ENCODE peak calls at places on chromosomes 4 and X, in ten cellular contexts. Q is HFF-Myc, N is MM.1S, P is prostate gland, C is neural progenitor cell, G is keratinocyte, X is AG10803, Y is GM12865, W is epithelial cell of esophagus, R is astrocyte of the spinal cord. T is an unnamed sample.

GRCh38 chr4:98557497-98557896 is 100.9 kb downstream of the TSPAN5 start:
- DNase-seq in Q (no peak), N (no peak), P (no peak), C (no peak), G (no peak), X (peak), Y (no peak), W (peak), R (peak), T (no peak)

GRCh38 chr4:41160856-41161255 is 53.5 kb downstream of the APBB2 start:
- DNase-seq in Q (no peak), N (no peak), P (no peak), C (no peak), G (no peak), X (peak), Y (no peak), W (peak), R (no peak), T (no peak)

GRCh38 chr4:23775694-23776093 is 114.2 kb downstream of the PPARGC1A start:
- DNase-seq in Q (no peak), N (peak), P (peak), C (no peak), G (no peak), X (no peak), Y (no peak), W (peak), R (no peak), T (no peak)

GRCh38 chr4:41129936-41130440 is 84.4 kb downstream of the APBB2 start:
- DNase-seq in Q (no peak), N (no peak), P (no peak), C (no peak), G (no peak), X (no peak), Y (no peak), W (no peak), R (no peak), T (no peak)

GRCh38 chrX:51742586-51742985 is 656 bp upstream of the GSPT2 start:
- DNase-seq in Q (no peak), N (no peak), P (no peak), C (peak), G (no peak), X (no peak), Y (no peak), W (no peak), R (no peak), T (no peak)

GRCh38 chr4:103067841-103068547 is 8.6 kb downstream of the SLC9B2 start:
- DNase-seq in Q (no peak), N (no peak), P (no peak), C (no peak), G (no peak), X (no peak), Y (no peak), W (peak), R (no peak), T (no peak)

GRCh38 chrX:39899876-39900787 is 197.6 kb downstream of the BCOR start:
- DNase-seq in Q (no peak), N (no peak), P (no peak), C (no peak), G (no peak), X (peak), Y (no peak), W (peak), R (no peak), T (no peak)

GRCh38 chr4:142844782-142845181 is 1.3 kb downstream of the INPP4B start:
- DNase-seq in Q (no peak), N (no peak), P (no peak), C (no peak), G (no peak), X (no peak), Y (no peak), W (no peak), R (no peak), T (no peak)

GRCh38 chr4:41538887-41539498 is 1.0 kb downstream of the LIMCH1 start:
- DNase-seq in Q (no peak), N (no peak), P (peak), C (no peak), G (no peak), X (no peak), Y (no peak), W (peak), R (no peak), T (no peak)

GRCh38 chr4:128335541-128335940 is 47.9 kb upstream of the PGRMC2 start:
- DNase-seq in Q (no peak), N (no peak), P (no peak), C (no peak), G (no peak), X (peak), Y (no peak), W (peak), R (no peak), T (no peak)

GRCh38 chrX:22748093-22748999 is 251.4 kb upstream of the DDX53 start:
- DNase-seq in Q (peak), N (peak), P (peak), C (peak), G (no peak), X (peak), Y (peak), W (peak), R (peak), T (no peak)

GRCh38 chrX:129360175-129360574 is 163.1 kb downstream of the SMARCA1 start:
- DNase-seq in Q (peak), N (peak), P (peak), C (peak), G (peak), X (peak), Y (peak), W (peak), R (peak), T (no peak)

GRCh38 chr4:6926681-6927478 is 17.3 kb downstream of the TBC1D14 start:
- DNase-seq in Q (no peak), N (no peak), P (peak), C (no peak), G (no peak), X (no peak), Y (no peak), W (no peak), R (no peak), T (no peak)

GRCh38 chrX:115344885-115345653 is 55.6 kb downstream of the LUZP4 start:
- DNase-seq in Q (peak), N (peak), P (peak), C (peak), G (peak), X (peak), Y (no peak), W (peak), R (peak), T (peak)

GRCh38 chrX:78377186-78377585 is 49.8 kb upstream of the CYSLTR1 start:
- DNase-seq in Q (no peak), N (no peak), P (no peak), C (no peak), G (no peak), X (no peak), Y (no peak), W (no peak), R (no peak), T (no peak)

GRCh38 chr4:7722716-7723115 is 216.9 kb downstream of the AFAP1 start:
- DNase-seq in Q (no peak), N (no peak), P (no peak), C (no peak), G (no peak), X (peak), Y (no peak), W (no peak), R (no peak), T (no peak)

GRCh38 chr4:186757696-186758330 is 34.2 kb upstream of the FAT1 start:
- DNase-seq in Q (peak), N (no peak), P (no peak), C (no peak), G (no peak), X (peak), Y (no peak), W (no peak), R (no peak), T (no peak)

GRCh38 chr4:94528792-94529451 is 77.2 kb downstream of the PDLIM5 start:
- DNase-seq in Q (no peak), N (no peak), P (no peak), C (no peak), G (no peak), X (no peak), Y (no peak), W (no peak), R (no peak), T (no peak)

GRCh38 chr4:2083116-2083825 is 24.1 kb downstream of the NAT8L start:
- DNase-seq in Q (no peak), N (no peak), P (no peak), C (no peak), G (no peak), X (no peak), Y (no peak), W (no peak), R (no peak), T (no peak)

GRCh38 chr4:167290684-167291083 is 56.4 kb upstream of the SPOCK3 start:
- DNase-seq in Q (no peak), N (peak), P (no peak), C (peak), G (no peak), X (no peak), Y (peak), W (peak), R (peak), T (no peak)

GRCh38 chr4:155526452-155527169 is 140.0 kb upstream of the GUCY1A1 start:
- DNase-seq in Q (no peak), N (no peak), P (no peak), C (no peak), G (no peak), X (peak), Y (no peak), W (no peak), R (no peak), T (no peak)

GRCh38 chr4:14280567-14280966 is 653.0 kb upstream of the BOD1L1 start:
- DNase-seq in Q (no peak), N (no peak), P (no peak), C (no peak), G (no peak), X (no peak), Y (no peak), W (no peak), R (no peak), T (no peak)

GRCh38 chrX:136694491-136695087 is 46.6 kb downstream of the CD40LG start:
- DNase-seq in Q (peak), N (peak), P (no peak), C (peak), G (no peak), X (peak), Y (peak), W (peak), R (peak), T (no peak)

GRCh38 chrX:126552313-126553022 is at the start of gene DCAF12L1:
- DNase-seq in Q (no peak), N (no peak), P (no peak), C (peak), G (no peak), X (no peak), Y (no peak), W (no peak), R (no peak), T (no peak)

GRCh38 chrX:154542723-154543424 is 3.8 kb downstream of the G6PD start:
- DNase-seq in Q (no peak), N (no peak), P (no peak), C (no peak), G (no peak), X (no peak), Y (no peak), W (no peak), R (no peak), T (no peak)

DNA sequence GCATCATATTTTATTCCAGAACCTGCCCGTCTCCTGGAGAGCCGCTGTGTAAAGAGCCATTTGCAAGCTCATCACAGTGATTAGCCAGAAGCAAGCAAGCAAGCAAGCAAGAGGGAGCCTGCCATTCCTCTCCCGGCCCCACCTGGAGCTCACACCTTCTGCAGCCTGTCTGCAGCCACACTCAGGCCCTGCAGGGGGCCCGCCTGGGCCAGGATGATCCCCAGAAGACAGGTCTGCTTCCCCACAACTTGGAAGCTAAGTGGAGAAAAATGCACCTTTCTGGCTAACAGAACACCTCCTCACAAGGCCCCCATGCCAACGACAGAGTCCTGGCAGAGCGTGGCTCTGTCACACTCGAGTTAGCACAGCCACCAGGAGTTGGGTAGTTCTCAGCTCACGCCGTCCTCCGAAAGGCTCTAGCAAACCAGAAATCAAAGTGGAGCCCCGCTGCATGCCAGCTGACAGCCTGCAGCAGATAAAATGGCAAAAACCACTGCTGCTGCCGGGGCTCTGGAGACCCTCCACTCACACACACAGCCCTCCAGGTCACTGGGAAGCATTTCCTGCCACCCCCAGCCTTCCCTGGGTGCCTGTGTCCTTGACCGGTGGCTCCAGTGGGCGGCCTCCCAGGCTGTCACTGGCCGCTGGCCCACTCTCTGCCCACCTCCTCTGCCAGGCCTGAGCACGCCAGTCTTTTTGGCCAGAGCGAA is 54.9 kb downstream of the DCTD start:
- DNase-seq in Q (no peak), N (no peak), P (no peak), C (peak), G (no peak), X (no peak), Y (no peak), W (peak), R (no peak), T (no peak)
- TF ChIP-seq CTCF in Q (no peak), N (no peak), P (no peak), C (peak), G (peak), X (no peak), Y (peak), W (peak), R (no peak), T (no peak)

GRCh38 chr4:88531549-88531948 is 8.0 kb upstream of the PYURF start:
- DNase-seq in Q (no peak), N (no peak), P (no peak), C (no peak), G (no peak), X (peak), Y (no peak), W (no peak), R (peak), T (no peak)
- H3K4me3 ChIP-seq in Q (no peak), N (no peak), P (no peak), C (no peak), G (peak), X (no peak), Y (no peak), W (no peak), R (no peak), T (no peak)

GRCh38 chr4:39346856-39347519 is 19.2 kb downstream of the RFC1 start:
- DNase-seq in Q (no peak), N (no peak), P (no peak), C (peak), G (no peak), X (no peak), Y (no peak), W (no peak), R (no peak), T (no peak)
- TF ChIP-seq CTCF in Q (no peak), N (no peak), P (no peak), C (no peak), G (no peak), X (no peak), Y (no peak), W (no peak), R (no peak), T (no peak)

GRCh38 chr4:172393220-172393619 is 580.0 kb downstream of the GALNTL6 start:
- DNase-seq in Q (no peak), N (peak), P (no peak), C (no peak), G (no peak), X (no peak), Y (no peak), W (no peak), R (no peak), T (no peak)
- H3K4me3 ChIP-seq in Q (no peak), N (no peak), P (no peak), C (no peak), G (no peak), X (no peak), Y (no peak), W (no peak), R (no peak), T (no peak)

DNA sequence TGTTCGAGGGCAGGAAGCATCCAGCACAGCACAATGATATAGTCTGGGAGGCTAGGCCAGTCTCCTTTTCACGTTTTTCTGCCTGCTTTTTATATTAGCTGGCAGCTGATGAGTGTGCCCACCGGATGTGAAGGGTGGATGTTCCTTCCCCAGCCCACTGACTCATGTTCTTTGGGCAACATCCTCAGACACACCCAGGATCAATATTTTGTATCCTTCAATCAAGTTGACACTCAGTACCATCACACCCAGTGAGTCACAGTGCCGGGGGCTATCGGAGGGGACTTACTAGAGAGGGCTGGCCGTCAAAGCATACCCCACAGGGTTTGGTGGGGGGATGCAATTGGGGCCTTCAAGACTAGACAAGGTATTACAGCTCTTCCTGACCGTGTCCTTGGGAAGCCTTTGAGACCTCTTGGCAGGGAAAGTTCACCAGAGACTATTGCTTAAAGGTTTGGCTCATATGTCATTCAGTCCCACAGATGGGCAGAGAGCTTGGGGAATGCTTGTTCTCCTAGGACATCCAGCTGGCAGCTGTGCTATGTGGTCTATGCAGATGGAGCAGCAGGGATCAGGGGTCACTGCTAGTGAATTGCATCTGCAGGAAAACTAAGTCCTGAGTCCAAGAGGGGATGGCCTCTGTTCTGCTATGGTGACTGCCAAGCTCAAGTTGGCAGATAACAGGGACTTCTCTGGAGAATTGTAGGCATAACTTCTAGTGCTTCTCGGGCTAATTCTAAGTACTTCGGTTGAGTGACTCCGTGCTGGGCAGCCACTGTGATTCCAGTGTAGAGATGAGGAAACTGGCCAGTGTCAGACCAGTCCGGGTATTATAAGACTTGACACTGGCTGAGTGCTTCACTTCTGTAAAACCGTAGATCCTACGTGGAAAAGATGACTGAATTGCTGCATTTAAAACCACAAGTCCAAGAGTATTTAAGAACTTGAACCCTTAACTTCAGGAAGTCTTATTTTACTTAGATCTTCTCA is 12.9 kb upstream of the WDR1 start:
- DNase-seq in Q (no peak), N (no peak), P (no peak), C (no peak), G (peak), X (peak), Y (no peak), W (peak), R (no peak), T (no peak)
- TF ChIP-seq CTCF in Q (no peak), N (no peak), P (no peak), C (no peak), G (no peak), X (no peak), Y (no peak), W (no peak), R (no peak), T (no peak)

DNA sequence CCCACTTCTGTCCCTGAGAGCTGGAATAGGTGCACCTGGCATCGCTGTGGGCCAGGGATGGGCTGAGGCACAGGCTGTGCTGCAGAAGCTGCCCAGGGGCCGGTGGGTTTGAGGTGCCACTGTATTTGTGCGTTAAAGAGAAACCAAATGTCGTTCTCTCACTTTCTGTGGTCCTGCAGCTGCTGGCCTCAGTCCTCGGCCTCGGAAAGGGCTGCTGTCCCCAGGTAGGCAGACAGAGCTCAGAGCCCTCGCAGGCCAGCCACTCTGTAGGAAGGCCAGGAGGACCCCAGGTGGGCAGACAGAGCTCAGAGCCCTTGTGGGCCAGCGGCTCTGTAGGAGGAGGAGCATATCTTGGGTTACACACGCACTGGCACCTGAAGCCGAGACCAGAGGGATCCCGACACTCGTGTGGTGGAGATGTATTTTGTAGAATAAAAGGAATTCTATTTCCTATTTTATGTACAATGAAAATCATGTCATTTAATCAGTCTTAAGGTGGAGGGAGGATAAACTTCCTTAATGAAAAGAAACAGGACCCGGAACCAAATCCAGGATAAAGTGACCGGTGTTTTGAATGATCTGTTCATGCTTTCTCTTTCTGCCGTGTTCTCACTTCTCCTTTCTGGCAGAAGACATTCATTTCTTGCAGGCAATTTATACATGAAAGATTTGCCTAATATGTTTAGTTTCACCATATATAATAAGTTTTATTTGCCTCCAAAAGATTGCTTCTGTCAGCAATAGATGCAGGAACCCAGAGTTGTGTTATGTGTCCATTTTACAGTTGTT is 54.4 kb upstream of the HGFAC start:
- DNase-seq in Q (no peak), N (no peak), P (no peak), C (no peak), G (no peak), X (no peak), Y (peak), W (peak), R (no peak), T (no peak)
- H3K4me3 ChIP-seq in Q (no peak), N (peak), P (peak), C (no peak), G (peak), X (peak), Y (peak), W (peak), R (no peak), T (no peak)

GRCh38 chr4:158259955-158260575 is 49.8 kb downstream of the TMEM144 start:
- DNase-seq in Q (peak), N (peak), P (no peak), C (peak), G (no peak), X (peak), Y (peak), W (peak), R (peak), T (no peak)
- TF ChIP-seq CTCF in Q (no peak), N (peak), P (peak), C (peak), G (no peak), X (peak), Y (peak), W (peak), R (no peak), T (peak)

DNA sequence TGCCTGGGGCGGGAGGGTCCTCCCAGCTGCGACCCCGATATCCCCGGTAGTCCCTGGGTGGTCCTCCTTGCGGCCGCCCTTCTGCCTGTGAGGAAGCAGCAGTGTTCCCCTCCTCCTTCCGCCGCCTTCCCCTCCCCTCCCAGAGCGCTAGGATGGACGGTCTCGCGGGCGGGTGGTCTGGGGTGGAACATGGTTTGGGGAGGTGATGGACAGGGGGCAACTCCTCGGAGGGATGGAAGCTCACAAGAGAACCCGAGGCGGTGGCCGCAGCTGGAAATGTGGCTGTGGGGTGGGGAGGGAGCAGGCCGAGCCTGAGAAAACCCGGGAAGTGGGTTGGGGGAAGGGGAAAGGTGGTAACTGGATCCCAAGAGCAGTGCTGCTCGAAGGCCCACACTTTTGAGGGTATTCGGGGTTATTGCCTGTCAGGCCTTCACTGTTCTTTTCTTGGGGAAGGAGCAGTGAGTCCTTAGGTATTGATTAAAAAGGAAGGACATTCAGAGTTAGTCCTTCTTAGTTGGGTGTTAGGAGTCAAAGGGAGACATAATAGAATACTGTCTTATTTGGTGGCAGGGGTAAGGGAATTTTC is 581 bp downstream of the UBE2K start:
- DNase-seq in Q (no peak), N (peak), P (peak), C (peak), G (no peak), X (no peak), Y (no peak), W (peak), R (peak), T (no peak)
- H3K4me3 ChIP-seq in Q (peak), N (peak), P (peak), C (peak), G (peak), X (peak), Y (peak), W (peak), R (peak), T (peak)

T was measured in AG04449.